ENCODE peak calls at places on chromosomes 2 and 18, in six cellular contexts. M is B cell, G is heart right ventricle, I is left cardiac atrium, P is pancreas, L is left lobe of liver. R is an unnamed sample.

GRCh38 chr2:168137510-168138180 is 109.8 kb downstream of the STK39 start:
- ATAC-seq in G (no peak), L (no peak), M (peak; percentile 14), I (no peak), P (peak; percentile 85), R (peak; percentile 73)

GRCh38 chr2:217609952-217610351 is 392.8 kb downstream of the TNS1 start:
- ATAC-seq in G (no peak), P (no peak), M (no peak), L (no peak), I (no peak), R (no peak)

GRCh38 chr2:42376758-42377157 is 15.7 kb upstream of the COX7A2L start:
- ATAC-seq in L (no peak), I (no peak), G (no peak), M (no peak), P (no peak), R (no peak)

GRCh38 chr18:32425466-32425865 is 45.2 kb downstream of the GAREM1 start:
- ATAC-seq in G (no peak), P (peak; percentile 74), L (no peak), I (no peak), M (no peak), R (no peak)

GRCh38 chr2:191200910-191201309 is 44.3 kb upstream of the MYO1B start:
- ATAC-seq in L (no peak), M (no peak), G (no peak), I (no peak), P (no peak), R (no peak)

GRCh38 chr2:174750923-174751441 is 13.3 kb downstream of the CHRNA1 start:
- ATAC-seq in L (no peak), P (no peak), G (no peak), I (no peak), M (peak; percentile 46), R (no peak)

GRCh38 chr2:196478588-196478987 is 160.9 kb upstream of the CCDC150 start:
- ATAC-seq in M (no peak), P (no peak), I (no peak), L (no peak), G (no peak), R (no peak)

GRCh38 chr2:237895544-237896506 is 36.4 kb downstream of the RAMP1 start:
- ATAC-seq in L (peak; percentile 64), P (peak; percentile 54), I (peak; percentile 87), M (no peak), G (peak; percentile 82), R (peak; percentile 90)

GRCh38 chr2:239107936-239108335 is 260.1 kb downstream of the TWIST2 start:
- ATAC-seq in G (no peak), I (no peak), L (no peak), P (no peak), M (no peak), R (no peak)

GRCh38 chr2:37753758-37754157 is 82.3 kb upstream of the CDC42EP3 start:
- ATAC-seq in G (no peak), P (peak; percentile 19), M (no peak), I (no peak), L (no peak), R (no peak)

GRCh38 chr2:110770308-110770695 is 37.9 kb downstream of the ACOXL start:
- ATAC-seq in G (no peak), L (no peak), M (no peak), I (peak; percentile 35), P (no peak), R (no peak)

GRCh38 chr18:2411381-2411977 is 159.8 kb downstream of the METTL4 start:
- ATAC-seq in G (no peak), I (no peak), L (no peak), M (no peak), P (peak; percentile 13), R (peak; percentile 75)

GRCh38 chr2:67752964-67753363 is 309.8 kb downstream of the C1D start:
- ATAC-seq in L (no peak), I (no peak), P (peak; percentile 71), G (no peak), M (no peak), R (no peak)

GRCh38 chr2:85340034-85340892 is 12.5 kb upstream of the TGOLN2 start:
- ATAC-seq in L (peak; percentile 77), G (no peak), I (peak; percentile 59), M (no peak), P (peak; percentile 51), R (no peak)

GRCh38 chr18:22489694-22490093 is 72.0 kb upstream of the CTAGE1 start:
- ATAC-seq in L (peak; percentile 74), I (no peak), M (no peak), G (no peak), P (peak; percentile 94), R (no peak)

GRCh38 chr18:22601481-22601880 is 183.8 kb upstream of the CTAGE1 start:
- ATAC-seq in M (no peak), G (no peak), I (no peak), L (no peak), P (no peak), R (no peak)

GRCh38 chr18:6558770-6559169 is 144.1 kb upstream of the L3MBTL4 start:
- ATAC-seq in M (no peak), I (no peak), P (no peak), G (no peak), L (no peak), R (no peak)

GRCh38 chr2:46841621-46842020 is 74.0 kb downstream of the MCFD2 start:
- ATAC-seq in L (peak; percentile 33), P (peak; percentile 42), G (no peak), M (peak; percentile 45), I (no peak), R (peak; percentile 33)

GRCh38 chr2:147683380-147683779 is 161.4 kb upstream of the ACVR2A start:
- ATAC-seq in G (no peak), L (no peak), I (no peak), M (no peak), P (no peak), R (no peak)

GRCh38 chr18:25281522-25281921 is 70.4 kb downstream of the ZNF521 start:
- ATAC-seq in L (no peak), G (no peak), M (no peak), P (no peak), I (no peak), R (no peak)

GRCh38 chr2:42385225-42385624 is 24.2 kb upstream of the COX7A2L start:
- ATAC-seq in I (no peak), M (no peak), G (no peak), L (peak; percentile 50), P (peak; percentile 25), R (no peak)

GRCh38 chr2:1686784-1687105 is 57.6 kb downstream of the PXDN start:
- ATAC-seq in G (no peak), L (peak; percentile 29), I (no peak), P (no peak), M (no peak), R (no peak)

GRCh38 chr2:235989591-235989990 is 178.6 kb downstream of the GBX2 start:
- ATAC-seq in G (no peak), M (no peak), I (no peak), L (no peak), P (no peak), R (no peak)

GRCh38 chr18:56402872-56403516 is 235.4 kb downstream of the TXNL1 start:
- ATAC-seq in M (no peak), P (peak; percentile 42), I (peak; percentile 63), L (no peak), G (peak; percentile 61), R (peak; percentile 85)

GRCh38 chr2:151819920-151820319 is 8.3 kb downstream of the ARL5A start:
- ATAC-seq in G (no peak), P (no peak), I (no peak), L (no peak), M (no peak), R (no peak)

GRCh38 chr2:69013837-69014796 is 1.1 kb downstream of the ANTXR1 start:
- ATAC-seq in G (no peak), P (no peak), M (no peak), L (no peak), I (no peak), R (no peak)

GRCh38 chr2:226040344-226040743 is 640.8 kb downstream of the NYAP2 start:
- ATAC-seq in M (no peak), P (no peak), I (no peak), L (no peak), G (no peak), R (no peak)

GRCh38 chr2:219285894-219286425 is 6.8 kb downstream of the DNAJB2 start:
- ATAC-seq in M (no peak), G (peak; percentile 46), I (peak; percentile 64), L (no peak), P (peak; percentile 35), R (peak; percentile 72)

GRCh38 chr2:54585136-54585535 is 129.0 kb downstream of the SPTBN1 start:
- ATAC-seq in I (no peak), M (no peak), G (no peak), L (peak; percentile 8), P (no peak), R (peak; percentile 53)

GRCh38 chr2:191218292-191218898 is 26.8 kb upstream of the MYO1B start:
- ATAC-seq in P (peak; percentile 83), I (peak; percentile 39), G (peak; percentile 50), L (peak; percentile 57), M (peak; percentile 56), R (no peak)

GRCh38 chr2:212953170-212953920 is 198.1 kb downstream of the IKZF2 start:
- ATAC-seq in M (no peak), L (no peak), P (no peak), G (no peak), I (no peak), R (peak; percentile 31)

GRCh38 chr2:169107645-169108044 is 38.3 kb downstream of the DHRS9 start:
- ATAC-seq in L (no peak), I (peak; percentile 55), G (no peak), M (no peak), P (no peak), R (no peak)